ENCODE peak calls at places on chromosomes 1 and 21, in eight cellular contexts. One of them, this sample, is unnamed.

GRCh38 chr1:206000641-206001339 is 2.4 kb downstream of the RAB7B start:
- DNase-seq in GM12865: no peak
- DNase-seq in AG09309: no peak
- DNase-seq in HL-60: no peak
- DNase-seq in lower lobe of right lung: no peak
- DNase-seq in foreskin fibroblast: no peak
- DNase-seq in bronchial epithelial cell: peak
- DNase-seq in mucosa of descending colon: no peak
- DNase-seq in this sample: peak

GRCh38 chr1:1540817-1541628 is 599 bp upstream of the TMEM240 start:
- DNase-seq in GM12865: no peak
- DNase-seq in AG09309: no peak
- DNase-seq in HL-60: no peak
- DNase-seq in lower lobe of right lung: no peak
- DNase-seq in foreskin fibroblast: no peak
- DNase-seq in bronchial epithelial cell: no peak
- DNase-seq in mucosa of descending colon: no peak
- DNase-seq in this sample: no peak

GRCh38 chr1:58287894-58288623 is 258.5 kb downstream of the OMA1 start:
- DNase-seq in GM12865: no peak
- DNase-seq in AG09309: no peak
- DNase-seq in HL-60: no peak
- DNase-seq in lower lobe of right lung: no peak
- DNase-seq in foreskin fibroblast: no peak
- DNase-seq in bronchial epithelial cell: no peak
- DNase-seq in mucosa of descending colon: no peak
- DNase-seq in this sample: no peak

GRCh38 chr21:43905726-43906455 is 40.9 kb downstream of the AGPAT3 start:
- DNase-seq in GM12865: no peak
- DNase-seq in AG09309: no peak
- DNase-seq in HL-60: no peak
- DNase-seq in lower lobe of right lung: no peak
- DNase-seq in foreskin fibroblast: peak
- DNase-seq in bronchial epithelial cell: no peak
- DNase-seq in mucosa of descending colon: no peak
- DNase-seq in this sample: peak

GRCh38 chr1:153677718-153678518 is 570 bp upstream of the NPR1 start:
- DNase-seq in GM12865: peak
- DNase-seq in AG09309: no peak
- DNase-seq in HL-60: peak
- DNase-seq in lower lobe of right lung: peak
- DNase-seq in foreskin fibroblast: no peak
- DNase-seq in bronchial epithelial cell: peak
- DNase-seq in mucosa of descending colon: peak
- DNase-seq in this sample: peak

GRCh38 chr1:155871390-155871789 is 12.0 kb downstream of the SYT11 start:
- DNase-seq in GM12865: no peak
- DNase-seq in AG09309: no peak
- DNase-seq in HL-60: no peak
- DNase-seq in lower lobe of right lung: no peak
- DNase-seq in foreskin fibroblast: no peak
- DNase-seq in bronchial epithelial cell: no peak
- DNase-seq in mucosa of descending colon: no peak
- DNase-seq in this sample: peak

GRCh38 chr1:219660666-219661463 is 48.0 kb upstream of the ZC3H11B start:
- DNase-seq in GM12865: peak
- DNase-seq in AG09309: peak
- DNase-seq in HL-60: peak
- DNase-seq in lower lobe of right lung: peak
- DNase-seq in foreskin fibroblast: peak
- DNase-seq in bronchial epithelial cell: peak
- DNase-seq in mucosa of descending colon: peak
- DNase-seq in this sample: peak

GRCh38 chr1:48654606-48655210 is 122.0 kb downstream of the BEND5 start:
- DNase-seq in GM12865: no peak
- DNase-seq in AG09309: no peak
- DNase-seq in HL-60: no peak
- DNase-seq in lower lobe of right lung: no peak
- DNase-seq in foreskin fibroblast: no peak
- DNase-seq in bronchial epithelial cell: no peak
- DNase-seq in mucosa of descending colon: no peak
- DNase-seq in this sample: no peak

GRCh38 chr1:93617670-93618488 is 63.8 kb downstream of the BCAR3 start:
- DNase-seq in GM12865: no peak
- DNase-seq in AG09309: no peak
- DNase-seq in HL-60: no peak
- DNase-seq in lower lobe of right lung: no peak
- DNase-seq in foreskin fibroblast: no peak
- DNase-seq in bronchial epithelial cell: no peak
- DNase-seq in mucosa of descending colon: peak
- DNase-seq in this sample: no peak

GRCh38 chr1:36937371-36937770 is 96.9 kb downstream of the GRIK3 start:
- DNase-seq in GM12865: no peak
- DNase-seq in AG09309: no peak
- DNase-seq in HL-60: no peak
- DNase-seq in lower lobe of right lung: no peak
- DNase-seq in foreskin fibroblast: no peak
- DNase-seq in bronchial epithelial cell: no peak
- DNase-seq in mucosa of descending colon: no peak
- DNase-seq in this sample: no peak

GRCh38 chr1:185965870-185966269 is 231.7 kb downstream of the HMCN1 start:
- DNase-seq in GM12865: no peak
- DNase-seq in AG09309: peak
- DNase-seq in HL-60: no peak
- DNase-seq in lower lobe of right lung: no peak
- DNase-seq in foreskin fibroblast: peak
- DNase-seq in bronchial epithelial cell: no peak
- DNase-seq in mucosa of descending colon: no peak
- DNase-seq in this sample: peak

GRCh38 chr1:217769768-217770167 is 138.6 kb downstream of the SPATA17 start:
- DNase-seq in GM12865: no peak
- DNase-seq in AG09309: no peak
- DNase-seq in HL-60: no peak
- DNase-seq in lower lobe of right lung: no peak
- DNase-seq in foreskin fibroblast: no peak
- DNase-seq in bronchial epithelial cell: no peak
- DNase-seq in mucosa of descending colon: no peak
- DNase-seq in this sample: no peak

GRCh38 chr1:27973771-27974452 is 14.1 kb downstream of the XKR8 start:
- DNase-seq in GM12865: no peak
- DNase-seq in AG09309: no peak
- DNase-seq in HL-60: no peak
- DNase-seq in lower lobe of right lung: no peak
- DNase-seq in foreskin fibroblast: no peak
- DNase-seq in bronchial epithelial cell: no peak
- DNase-seq in mucosa of descending colon: no peak
- DNase-seq in this sample: no peak

GRCh38 chr21:36783612-36784383 is 84.9 kb downstream of the SIM2 start:
- DNase-seq in GM12865: no peak
- DNase-seq in AG09309: no peak
- DNase-seq in HL-60: no peak
- DNase-seq in lower lobe of right lung: no peak
- DNase-seq in foreskin fibroblast: peak
- DNase-seq in bronchial epithelial cell: peak
- DNase-seq in mucosa of descending colon: no peak
- DNase-seq in this sample: no peak

GRCh38 chr21:45293214-45293725 is 5.6 kb upstream of the POFUT2 start:
- DNase-seq in GM12865: no peak
- DNase-seq in AG09309: no peak
- DNase-seq in HL-60: no peak
- DNase-seq in lower lobe of right lung: peak
- DNase-seq in foreskin fibroblast: peak
- DNase-seq in bronchial epithelial cell: no peak
- DNase-seq in mucosa of descending colon: peak
- DNase-seq in this sample: peak

GRCh38 chr1:43307458-43308158 is 6.8 kb downstream of the TIE1 start:
- DNase-seq in GM12865: no peak
- DNase-seq in AG09309: no peak
- DNase-seq in HL-60: no peak
- DNase-seq in lower lobe of right lung: peak
- DNase-seq in foreskin fibroblast: no peak
- DNase-seq in bronchial epithelial cell: no peak
- DNase-seq in mucosa of descending colon: no peak
- DNase-seq in this sample: no peak

GRCh38 chr1:94982403-94982802 is 55.5 kb upstream of the CNN3 start:
- DNase-seq in GM12865: no peak
- DNase-seq in AG09309: no peak
- DNase-seq in HL-60: no peak
- DNase-seq in lower lobe of right lung: no peak
- DNase-seq in foreskin fibroblast: no peak
- DNase-seq in bronchial epithelial cell: peak
- DNase-seq in mucosa of descending colon: no peak
- DNase-seq in this sample: no peak

GRCh38 chr1:215710340-215710971 is 143.4 kb downstream of the KCTD3 start:
- DNase-seq in GM12865: peak
- DNase-seq in AG09309: peak
- DNase-seq in HL-60: peak
- DNase-seq in lower lobe of right lung: no peak
- DNase-seq in foreskin fibroblast: no peak
- DNase-seq in bronchial epithelial cell: peak
- DNase-seq in mucosa of descending colon: no peak
- DNase-seq in this sample: peak

GRCh38 chr1:81907569-81907968 is 106.8 kb downstream of the ADGRL2 start:
- DNase-seq in GM12865: no peak
- DNase-seq in AG09309: no peak
- DNase-seq in HL-60: no peak
- DNase-seq in lower lobe of right lung: no peak
- DNase-seq in foreskin fibroblast: no peak
- DNase-seq in bronchial epithelial cell: no peak
- DNase-seq in mucosa of descending colon: no peak
- DNase-seq in this sample: no peak

GRCh38 chr1:147585640-147586383 is 44.5 kb downstream of the BCL9 start:
- DNase-seq in GM12865: no peak
- DNase-seq in AG09309: no peak
- DNase-seq in HL-60: no peak
- DNase-seq in lower lobe of right lung: no peak
- DNase-seq in foreskin fibroblast: no peak
- DNase-seq in bronchial epithelial cell: no peak
- DNase-seq in mucosa of descending colon: no peak
- DNase-seq in this sample: no peak

GRCh38 chr1:16521288-16521583 is 7.2 kb upstream of the RNU1-1 start:
- DNase-seq in GM12865: no peak
- DNase-seq in AG09309: no peak
- DNase-seq in HL-60: no peak
- DNase-seq in lower lobe of right lung: no peak
- DNase-seq in foreskin fibroblast: no peak
- DNase-seq in bronchial epithelial cell: no peak
- DNase-seq in mucosa of descending colon: no peak
- DNase-seq in this sample: no peak
- H3K4me3 ChIP-seq in GM12865: no peak
- H3K4me3 ChIP-seq in AG09309: no peak
- H3K4me3 ChIP-seq in HL-60: no peak
- H3K4me3 ChIP-seq in lower lobe of right lung: no peak
- H3K4me3 ChIP-seq in foreskin fibroblast: no peak
- H3K4me3 ChIP-seq in bronchial epithelial cell: no peak
- H3K4me3 ChIP-seq in mucosa of descending colon: no peak
- H3K4me3 ChIP-seq in this sample: no peak

GRCh38 chr1:245222931-245223330 is 68.1 kb downstream of the KIF26B start:
- DNase-seq in GM12865: no peak
- DNase-seq in AG09309: no peak
- DNase-seq in HL-60: no peak
- DNase-seq in lower lobe of right lung: no peak
- DNase-seq in foreskin fibroblast: no peak
- DNase-seq in bronchial epithelial cell: no peak
- DNase-seq in mucosa of descending colon: no peak
- DNase-seq in this sample: no peak
- TF ChIP-seq CTCF in GM12865: no peak
- TF ChIP-seq CTCF in AG09309: no peak
- TF ChIP-seq CTCF in HL-60: no peak
- TF ChIP-seq CTCF in lower lobe of right lung: no peak
- TF ChIP-seq CTCF in foreskin fibroblast: no peak
- TF ChIP-seq CTCF in bronchial epithelial cell: no peak
- TF ChIP-seq CTCF in mucosa of descending colon: no peak
- TF ChIP-seq CTCF in this sample: no peak

GRCh38 chr21:24260751-24261150 is 1346.5 kb downstream of the MRPL39 start:
- DNase-seq in GM12865: no peak
- DNase-seq in AG09309: no peak
- DNase-seq in HL-60: no peak
- DNase-seq in lower lobe of right lung: no peak
- DNase-seq in foreskin fibroblast: no peak
- DNase-seq in bronchial epithelial cell: no peak
- DNase-seq in mucosa of descending colon: no peak
- DNase-seq in this sample: no peak
- H3K4me3 ChIP-seq in GM12865: no peak
- H3K4me3 ChIP-seq in AG09309: no peak
- H3K4me3 ChIP-seq in HL-60: no peak
- H3K4me3 ChIP-seq in lower lobe of right lung: no peak
- H3K4me3 ChIP-seq in foreskin fibroblast: no peak
- H3K4me3 ChIP-seq in bronchial epithelial cell: no peak
- H3K4me3 ChIP-seq in mucosa of descending colon: no peak
- H3K4me3 ChIP-seq in this sample: no peak

GRCh38 chr1:199551967-199552565 is 475.4 kb upstream of the NR5A2 start:
- DNase-seq in GM12865: peak
- DNase-seq in AG09309: peak
- DNase-seq in HL-60: peak
- DNase-seq in lower lobe of right lung: no peak
- DNase-seq in foreskin fibroblast: peak
- DNase-seq in bronchial epithelial cell: peak
- DNase-seq in mucosa of descending colon: no peak
- DNase-seq in this sample: peak
- TF ChIP-seq CTCF in GM12865: peak
- TF ChIP-seq CTCF in AG09309: peak
- TF ChIP-seq CTCF in HL-60: peak
- TF ChIP-seq CTCF in lower lobe of right lung: peak
- TF ChIP-seq CTCF in foreskin fibroblast: peak
- TF ChIP-seq CTCF in bronchial epithelial cell: peak
- TF ChIP-seq CTCF in mucosa of descending colon: no peak
- TF ChIP-seq CTCF in this sample: peak

GRCh38 chr21:21146587-21147373 is 148.6 kb downstream of the NCAM2 start:
- DNase-seq in GM12865: no peak
- DNase-seq in AG09309: no peak
- DNase-seq in HL-60: no peak
- DNase-seq in lower lobe of right lung: no peak
- DNase-seq in foreskin fibroblast: no peak
- DNase-seq in bronchial epithelial cell: no peak
- DNase-seq in mucosa of descending colon: no peak
- DNase-seq in this sample: no peak
- H3K4me3 ChIP-seq in GM12865: no peak
- H3K4me3 ChIP-seq in AG09309: no peak
- H3K4me3 ChIP-seq in HL-60: no peak
- H3K4me3 ChIP-seq in lower lobe of right lung: no peak
- H3K4me3 ChIP-seq in foreskin fibroblast: no peak
- H3K4me3 ChIP-seq in bronchial epithelial cell: no peak
- H3K4me3 ChIP-seq in mucosa of descending colon: no peak
- H3K4me3 ChIP-seq in this sample: no peak

GRCh38 chr1:91830242-91831131 is 55.5 kb downstream of the TGFBR3 start:
- DNase-seq in GM12865: no peak
- DNase-seq in AG09309: peak
- DNase-seq in HL-60: peak
- DNase-seq in lower lobe of right lung: peak
- DNase-seq in foreskin fibroblast: peak
- DNase-seq in bronchial epithelial cell: peak
- DNase-seq in mucosa of descending colon: peak
- DNase-seq in this sample: peak
- TF ChIP-seq CTCF in GM12865: no peak
- TF ChIP-seq CTCF in AG09309: peak
- TF ChIP-seq CTCF in HL-60: no peak
- TF ChIP-seq CTCF in lower lobe of right lung: peak
- TF ChIP-seq CTCF in foreskin fibroblast: peak
- TF ChIP-seq CTCF in bronchial epithelial cell: no peak
- TF ChIP-seq CTCF in mucosa of descending colon: no peak
- TF ChIP-seq CTCF in this sample: peak